ENCODE peak calls at places on chromosomes 1 and 21, in six cellular contexts. T, U, M, V, D and G are unnamed samples.

GRCh38 chr21:34761758-34762330 is 93.0 kb downstream of the CLIC6 start:
- DNase-seq in T (no peak), M (no peak), D (no peak), V (no peak), U (peak; percentile 41), G (no peak)

GRCh38 chr1:207659545-207660148 is 14.7 kb downstream of the CR1L start:
- DNase-seq in D (no peak), V (no peak), U (no peak), T (no peak), M (no peak), G (no peak)

GRCh38 chr1:210074904-210075303 is 136.9 kb downstream of the SYT14 start:
- DNase-seq in U (no peak), T (no peak), M (no peak), V (no peak), D (no peak), G (no peak)

GRCh38 chr1:24827737-24828136 is 82.5 kb downstream of the CLIC4 start:
- DNase-seq in U (no peak), D (no peak), T (no peak), M (no peak), V (no peak), G (no peak)

GRCh38 chr1:194056169-194056568 is 869.8 kb upstream of the B3GALT2 start:
- DNase-seq in D (no peak), V (no peak), T (no peak), M (peak; percentile 31), U (no peak), G (no peak)

GRCh38 chr1:36256558-36257374 is 32.5 kb downstream of the THRAP3 start:
- DNase-seq in V (no peak), M (no peak), D (no peak), U (no peak), T (no peak), G (no peak)

GRCh38 chr21:32134441-32135159 is 144.2 kb downstream of the MIS18A start:
- DNase-seq in D (no peak), V (no peak), M (no peak), U (no peak), T (no peak), G (no peak)

GRCh38 chr1:1274299-1274930 is 761 bp upstream of the UBE2J2 start:
- DNase-seq in V (no peak), D (no peak), T (no peak), M (no peak), U (no peak), G (no peak)

GRCh38 chr1:109714661-109715372 is 2.8 kb downstream of the GSTM5 start:
- DNase-seq in D (no peak), U (no peak), M (no peak), V (no peak), T (no peak), G (no peak)

GRCh38 chr1:228149341-228150020 is at the start of gene GJC2:
- DNase-seq in V (peak; percentile 90), M (no peak), T (peak; percentile 33), U (no peak), D (no peak), G (no peak)

GRCh38 chr1:43221256-43221778 is 48.5 kb upstream of the TMEM125 start:
- DNase-seq in M (no peak), T (no peak), D (no peak), V (no peak), U (no peak), G (no peak)

GRCh38 chr1:7430646-7431045 is 340.4 kb upstream of the VAMP3 start:
- DNase-seq in T (no peak), D (no peak), V (no peak), M (no peak), U (no peak), G (no peak)

GRCh38 chr1:93344886-93345632 is 648 bp upstream of the DR1 start:
- DNase-seq in T (no peak), M (no peak), V (no peak), D (no peak), U (peak; percentile 5), G (no peak)

GRCh38 chr21:15722591-15723324 is 7.0 kb upstream of the USP25 start:
- DNase-seq in D (no peak), M (no peak), V (no peak), T (no peak), U (no peak), G (no peak)

GRCh38 chr21:45542667-45543370 is 579 bp upstream of the SLC19A1 start:
- DNase-seq in D (no peak), T (peak; percentile 37), M (no peak), U (no peak), V (peak; percentile 74), G (no peak)

GRCh38 chr1:248792342-248792741 is 33.4 kb downstream of the SH3BP5L start:
- DNase-seq in M (no peak), T (no peak), V (no peak), U (no peak), D (no peak), G (no peak)

GRCh38 chr1:43653339-43653738 is 3.4 kb downstream of the KDM4A start:
- DNase-seq in D (peak; percentile 58), V (no peak), T (no peak), M (no peak), U (peak; percentile 21), G (peak; percentile 7)

GRCh38 chr21:17388226-17388625 is 124.6 kb upstream of the CXADR start:
- DNase-seq in T (no peak), V (no peak), M (no peak), U (no peak), D (no peak), G (no peak)

GRCh38 chr1:42386051-42386450 is 5.5 kb downstream of the RIMKLA start:
- DNase-seq in U (no peak), V (no peak), M (no peak), T (no peak), D (no peak), G (no peak)

GRCh38 chr1:51165540-51165939 is 63.5 kb downstream of the C1orf185 start:
- DNase-seq in T (no peak), V (no peak), M (no peak), U (no peak), D (no peak), G (no peak)

GRCh38 chr1:198628064-198628455 is 10.8 kb upstream of the PTPRC start:
- DNase-seq in M (no peak), D (no peak), T (no peak), U (no peak), V (no peak), G (no peak)
- H3K27ac ChIP-seq in M (no peak overlapping the region), D (no peak overlapping the region), T (no peak overlapping the region), U (no peak overlapping the region), V (no peak overlapping the region), G (no peak overlapping the region)

DNA sequence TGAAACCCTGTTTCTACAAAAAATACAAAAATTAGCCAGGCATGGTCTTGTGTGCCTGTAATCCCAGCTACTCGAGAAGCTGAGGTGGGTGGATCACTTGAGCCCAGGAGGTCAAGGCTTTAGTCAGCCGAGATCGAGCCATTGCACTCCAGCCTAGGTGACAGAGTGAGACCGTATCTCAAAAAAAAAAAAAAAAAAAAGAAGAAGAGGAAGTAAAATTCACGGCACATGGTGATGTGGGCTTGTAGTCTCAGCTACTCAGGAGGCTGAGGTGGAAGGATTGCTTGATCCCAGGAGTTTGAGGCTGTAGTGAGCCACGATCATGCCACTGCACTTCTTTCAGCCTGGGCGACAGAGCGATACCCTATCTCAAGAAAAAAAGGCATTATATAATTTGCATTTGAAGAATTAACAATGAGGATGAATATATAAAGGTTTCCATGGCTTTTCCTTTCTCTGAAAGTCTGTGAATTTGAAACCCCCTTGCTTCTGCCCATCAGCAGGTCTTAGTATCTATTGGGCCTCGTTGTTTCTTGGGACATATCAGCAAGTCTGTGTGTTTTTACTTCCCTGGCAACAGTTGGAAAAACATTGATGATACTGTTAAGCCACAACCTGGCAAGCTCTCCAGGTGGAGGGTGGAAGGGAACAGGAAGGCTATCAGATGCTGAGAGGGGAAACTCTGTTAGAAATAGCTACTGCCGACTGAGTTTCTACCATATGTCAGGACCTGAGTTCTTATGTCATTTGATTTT is 4.5 kb upstream of the PLA2G2D start:
- DNase-seq in T (peak; percentile 4), D (no peak), U (peak; percentile 30), M (no peak), V (no peak), G (no peak)
- H3K27ac ChIP-seq in T (no peak overlapping the region), D (no peak overlapping the region), U (no peak overlapping the region), M (no peak overlapping the region), V (no peak overlapping the region), G (no peak overlapping the region)

GRCh38 chr1:213979751-213980605 is 7.8 kb upstream of the PROX1 start:
- DNase-seq in U (no peak), M (no peak), T (no peak), V (no peak), D (no peak), G (no peak)

GRCh38 chr1:213976665-213977485 is 10.9 kb upstream of the PROX1 start:
- DNase-seq in D (no peak), U (no peak), V (no peak), T (no peak), M (no peak), G (no peak)

GRCh38 chr1:213977486-213977842 is 10.3 kb upstream of the PROX1 start:
- DNase-seq in U (no peak), D (no peak), M (no peak), T (no peak), V (no peak), G (no peak)

GRCh38 chr1:213980906-213981305 is 6.9 kb upstream of the PROX1 start:
- DNase-seq in V (no peak), M (no peak), D (no peak), T (no peak), U (no peak), G (no peak)

GRCh38 chr1:213977909-213978308 is 9.9 kb upstream of the PROX1 start:
- DNase-seq in D (no peak), M (no peak), T (no peak), V (no peak), U (no peak), G (no peak)
- H3K27ac ChIP-seq in D (no peak overlapping the region), M (no peak overlapping the region), T (no peak overlapping the region), V (no peak overlapping the region), U (no peak overlapping the region), G (no peak overlapping the region)

GRCh38 chr1:58896211-58897183 is 112.7 kb upstream of the JUN start:
- DNase-seq in V (peak; percentile 73), D (no peak), U (no peak), M (no peak), T (peak; percentile 77), G (no peak)
- H3K27ac ChIP-seq in V (peak overlapping the region; percentile 46), D (no peak overlapping the region), U (no peak overlapping the region), M (no peak overlapping the region), T (peak overlapping the region; percentile 54), G (no peak overlapping the region)

GRCh38 chr1:61241864-61242472 is 159.6 kb downstream of the NFIA start:
- DNase-seq in D (no peak), T (no peak), V (no peak), U (no peak), M (no peak), G (no peak)
- H3K27ac ChIP-seq in D (no peak overlapping the region), T (no peak overlapping the region), V (peak overlapping the region; percentile 77), U (no peak overlapping the region), M (no peak overlapping the region), G (peak overlapping the region; percentile 81)

GRCh38 chr1:180917306-180918065 is 4.8 kb downstream of the KIAA1614 start:
- DNase-seq in M (no peak), V (no peak), T (no peak), D (peak; percentile 9), U (no peak), G (no peak)
- H3K27ac ChIP-seq in M (no peak overlapping the region), V (no peak overlapping the region), T (no peak overlapping the region), D (no peak overlapping the region), U (no peak overlapping the region), G (no peak overlapping the region)